ENCODE peak calls at places on chromosomes 13 and 19, in eight cellular contexts. M, A, G, W, J, B, Y and Q are unnamed samples.

GRCh38 chr19:940591-941291 is 14.9 kb downstream of the ARID3A start:
- DNase-seq in A (no peak), G (peak; percentile 57), B (no peak), W (peak; percentile 42), M (peak; percentile 93), J (no peak), Y (peak; percentile 65), Q (peak; percentile 90)

GRCh38 chr19:3398114-3398899 is 31.9 kb downstream of the NFIC start:
- DNase-seq in M (no peak), B (no peak), A (peak; percentile 82), G (peak; percentile 41), W (peak; percentile 81), J (peak; percentile 36), Y (peak; percentile 84), Q (peak; percentile 81)

GRCh38 chr19:16386619-16387240 is 62.1 kb downstream of the KLF2 start:
- DNase-seq in M (peak; percentile 75), Y (peak; percentile 72), J (peak; percentile 75), B (peak; percentile 25), G (peak; percentile 69), W (no peak), A (no peak), Q (no peak)

GRCh38 chr13:20141238-20142018 is 19.4 kb downstream of the GJA3 start:
- DNase-seq in A (peak; percentile 73), G (no peak), W (no peak), J (no peak), M (no peak), B (no peak), Y (peak; percentile 57), Q (no peak)

GRCh38 chr19:38224014-38224862 is at the start of gene DPF1:
- DNase-seq in A (peak; percentile 35), M (peak; percentile 99), J (peak; percentile 75), W (no peak), Y (no peak), G (peak; percentile 56), B (no peak), Q (no peak)

GRCh38 chr19:40322951-40323615 is 25.1 kb downstream of the C19orf47 start:
- DNase-seq in G (no peak), B (no peak), A (no peak), W (no peak), Y (no peak), M (no peak), J (no peak), Q (no peak)

GRCh38 chr19:38303517-38304351 is at the start of gene C19orf33:
- DNase-seq in B (no peak), G (no peak), W (peak; percentile 56), Y (no peak), M (no peak), A (peak; percentile 36), J (no peak), Q (no peak)

GRCh38 chr13:113722921-113723320 is 36.1 kb upstream of the TMEM255B start:
- DNase-seq in M (no peak), G (no peak), W (no peak), A (no peak), B (no peak), J (no peak), Y (no peak), Q (no peak)

GRCh38 chr19:36449059-36449670 is 30.7 kb upstream of the ZFP82 start:
- DNase-seq in W (no peak), B (no peak), G (no peak), A (no peak), Y (no peak), M (no peak), J (no peak), Q (no peak)

DNA sequence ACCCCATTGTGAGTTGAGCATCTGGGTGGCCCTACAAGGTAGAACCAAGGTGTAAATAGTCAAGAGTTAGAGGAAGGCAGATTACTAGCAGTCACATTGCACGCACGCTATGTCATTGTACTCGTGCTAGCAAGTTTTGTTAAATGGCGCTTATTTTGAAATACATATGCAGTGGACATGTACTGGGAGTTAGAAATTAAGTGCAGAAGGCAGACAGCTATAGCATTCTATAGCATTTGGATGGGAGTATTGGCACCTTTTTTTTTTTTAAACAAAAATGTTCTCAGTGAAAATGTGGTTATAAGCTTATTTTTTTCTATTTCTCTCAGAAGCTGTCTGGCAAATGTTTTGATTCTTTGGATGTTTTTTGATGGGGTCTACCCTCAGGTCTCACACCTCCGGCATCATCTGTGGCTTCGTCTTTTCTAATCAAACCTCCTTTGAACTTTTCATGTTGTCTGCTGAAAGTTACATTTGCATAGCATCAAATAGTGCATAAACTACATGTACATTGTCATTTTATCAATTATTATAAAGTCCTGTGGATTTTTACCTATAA is 68.1 kb downstream of the ARHGEF7 start:
- DNase-seq in Y (no peak), G (no peak), W (no peak), M (no peak), B (no peak), A (no peak), J (no peak), Q (no peak)
- H3K4me1 ChIP-seq in Y (no peaks in the 10 kb centered on the region), G (peaks cover 5% of the 10 kb centered on the region), W (peaks cover 3% of the 10 kb centered on the region), M (peaks cover 38% of the 10 kb centered on the region), B (no peaks in the 10 kb centered on the region), A (peaks cover 13% of the 10 kb centered on the region), J (peaks cover 41% of the 10 kb centered on the region), Q (peaks cover 19% of the 10 kb centered on the region)

GRCh38 chr13:43792456-43792855 is 5.7 kb upstream of the ENOX1 start:
- DNase-seq in J (peak; percentile 80), G (no peak), Y (no peak), W (no peak), A (no peak), B (no peak), M (no peak), Q (no peak)
- TF ChIP-seq CTCF in J (peak; percentile 7), G (no peak), Y (no peak), W (no peak), A (no peak), B (no peak), M (no peak), Q (no peak)

GRCh38 chr13:50132937-50133276 is 117.7 kb downstream of the KCNRG start:
- DNase-seq in A (no peak), J (no peak), W (no peak), G (no peak), M (no peak), Y (no peak), B (no peak), Q (no peak)

GRCh38 chr13:50131998-50132936 is 117.0 kb downstream of the KCNRG start:
- DNase-seq in W (no peak), G (no peak), J (peak; percentile 4), A (no peak), M (no peak), Y (no peak), B (no peak), Q (no peak)

GRCh38 chr13:50136678-50137077 is 121.4 kb downstream of the KCNRG start:
- DNase-seq in M (no peak), Y (no peak), B (no peak), A (no peak), G (no peak), W (no peak), J (no peak), Q (no peak)

GRCh38 chr13:50130686-50131051 is 115.4 kb downstream of the KCNRG start:
- DNase-seq in G (peak; percentile 47), W (no peak), A (peak; percentile 36), M (peak; percentile 75), B (no peak), Y (no peak), J (peak; percentile 52), Q (no peak)

DNA sequence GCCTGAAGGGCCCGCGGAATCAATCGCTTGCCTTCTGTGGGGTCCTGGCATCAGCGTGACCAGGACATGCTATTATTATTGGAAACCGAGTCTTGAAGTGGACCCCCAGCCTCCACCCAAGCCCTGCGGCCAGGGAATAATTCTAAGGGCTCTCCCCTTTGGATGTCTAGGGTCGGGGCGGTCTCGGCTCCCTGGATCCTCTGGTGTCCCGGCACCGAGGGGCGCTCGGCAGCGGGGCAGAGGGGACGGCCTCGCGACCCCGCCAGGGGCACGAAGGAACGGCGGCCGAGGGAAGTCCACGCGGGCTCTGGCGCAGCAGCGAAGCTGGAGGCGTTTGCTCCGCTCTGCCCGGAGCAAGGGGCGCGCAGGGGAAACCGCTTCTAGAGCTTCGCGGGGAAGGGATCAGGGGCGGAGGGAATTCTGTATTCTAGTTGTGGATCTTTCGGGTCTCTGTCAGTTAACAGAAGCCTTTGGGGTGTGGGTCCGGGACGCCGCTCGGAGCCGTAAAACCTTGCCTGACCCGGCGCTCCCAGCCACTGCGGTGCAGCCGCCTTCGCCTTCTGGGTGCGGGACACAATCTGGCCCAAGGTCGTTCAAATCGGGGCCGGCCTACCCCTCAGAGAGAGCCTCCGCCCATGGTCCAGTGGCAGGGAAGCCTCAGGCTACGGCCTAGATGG is 118.2 kb downstream of the KCNRG start:
- DNase-seq in A (no peak), J (no peak), G (no peak), W (no peak), M (no peak), B (no peak), Y (no peak), Q (no peak)
- H3K4me3 ChIP-seq in A (no peak overlapping the region), J (peak overlapping the region; percentile 4), G (no peak overlapping the region), W (no peak overlapping the region), M (no peak overlapping the region), B (no peak overlapping the region), Y (no peak overlapping the region), Q (no peak overlapping the region)

GRCh38 chr19:52190679-52191293 is 934 bp downstream of the PPP2R1A start:
- DNase-seq in G (peak; percentile 46), Y (peak; percentile 62), A (peak; percentile 56), B (no peak), M (peak; percentile 56), J (peak; percentile 58), W (peak; percentile 20), Q (no peak)

GRCh38 chr19:52191951-52192350 is 2.1 kb downstream of the PPP2R1A start:
- DNase-seq in W (no peak), A (peak; percentile 38), M (no peak), Y (no peak), B (no peak), J (no peak), G (no peak), Q (no peak)

GRCh38 chr19:52189745-52190678 is at the start of gene PPP2R1A:
- DNase-seq in J (peak; percentile 100), B (peak; percentile 100), M (peak; percentile 97), W (peak; percentile 100), Y (peak; percentile 100), G (peak; percentile 100), A (peak; percentile 100), Q (peak; percentile 100)

GRCh38 chr19:52188822-52189744 is 769 bp upstream of the PPP2R1A start:
- DNase-seq in M (peak; percentile 59), B (peak; percentile 25), W (peak; percentile 87), J (no peak), A (no peak), G (no peak), Y (peak; percentile 84), Q (peak; percentile 99)

GRCh38 chr19:52191374-52191773 is 1.5 kb downstream of the PPP2R1A start:
- DNase-seq in A (no peak), W (no peak), B (no peak), J (no peak), Y (no peak), M (no peak), G (no peak), Q (no peak)
- H3K4me1 ChIP-seq in A (peaks cover 26% of the 10 kb centered on the region), W (peaks cover 19% of the 10 kb centered on the region), B (peaks cover 4% of the 10 kb centered on the region), J (peaks cover 23% of the 10 kb centered on the region), Y (no peaks in the 10 kb centered on the region), M (peaks cover 17% of the 10 kb centered on the region), G (peaks cover 16% of the 10 kb centered on the region), Q (peaks cover 10% of the 10 kb centered on the region)